ENCODE peak calls at places on chromosomes 6 and 20, in eight cellular contexts. A, Q, C, F, I, E, O and R are unnamed samples.

GRCh38 chr6:54861846-54862616 is 15.5 kb downstream of the FAM83B start:
- DNase-seq in C (no peak), Q (no peak), O (no peak), F (no peak), E (no peak), I (no peak), A (no peak), R (no peak)

GRCh38 chr6:40389176-40389767 is 197.9 kb downstream of the LRFN2 start:
- DNase-seq in F (no peak), I (no peak), Q (no peak), E (no peak), O (no peak), C (no peak), A (no peak), R (no peak)

GRCh38 chr6:135522975-135523692 is 25.6 kb upstream of the AHI1 start:
- DNase-seq in F (no peak), A (no peak), I (no peak), O (peak), C (peak), Q (no peak), E (no peak), R (peak)

GRCh38 chr6:53707108-53707897 is 41.7 kb upstream of the KLHL31 start:
- DNase-seq in I (no peak), Q (no peak), O (no peak), A (no peak), E (no peak), F (no peak), C (no peak), R (peak)

GRCh38 chr20:4130404-4131189 is 115.2 kb upstream of the RNF24 start:
- DNase-seq in A (no peak), Q (no peak), C (peak), O (peak), I (no peak), E (no peak), F (no peak), R (peak)

GRCh38 chr20:14838663-14839650 is 501.5 kb upstream of the FLRT3 start:
- DNase-seq in A (no peak), F (no peak), O (no peak), C (peak), E (no peak), Q (no peak), I (no peak), R (peak)

GRCh38 chr20:34083781-34084180 is 28.3 kb downstream of the EIF2S2 start:
- DNase-seq in E (no peak), O (no peak), C (no peak), F (no peak), A (no peak), I (no peak), Q (no peak), R (no peak)

GRCh38 chr6:73515204-73516101 is 5.4 kb downstream of the EEF1A1 start:
- DNase-seq in C (peak), O (peak), F (peak), I (no peak), E (peak), A (peak), Q (peak), R (peak)

GRCh38 chr6:39077882-39078594 is 29.5 kb downstream of the GLP1R start:
- DNase-seq in E (no peak), I (no peak), C (no peak), O (no peak), F (no peak), A (no peak), Q (no peak), R (no peak)

GRCh38 chr6:160147146-160147536 is 25.5 kb downstream of the SLC22A1 start:
- DNase-seq in O (no peak), F (no peak), E (no peak), Q (no peak), I (no peak), A (peak), C (no peak), R (no peak)

GRCh38 chr6:108914235-108915022 is 66.2 kb downstream of the ARMC2 start:
- DNase-seq in C (peak), A (no peak), O (no peak), F (no peak), E (no peak), I (no peak), Q (peak), R (peak)

GRCh38 chr6:167751579-167752115 is 75.1 kb upstream of the AFDN start:
- DNase-seq in C (no peak), F (peak), I (no peak), E (no peak), Q (no peak), O (no peak), A (peak), R (no peak)
- H3K4me3 ChIP-seq in C (no peak), F (no peak), I (no peak), E (no peak), Q (no peak), O (no peak), A (no peak), R (no peak)

GRCh38 chr6:169420912-169421543 is 167.4 kb upstream of the THBS2 start:
- DNase-seq in F (no peak), C (peak), I (no peak), Q (peak), A (no peak), O (no peak), E (no peak), R (no peak)
- TF ChIP-seq CTCF in F (no peak), C (peak), I (peak), Q (peak), A (no peak), O (no peak), E (peak), R (peak)

GRCh38 chr6:170279426-170279825 is 11.5 kb downstream of the DLL1 start:
- DNase-seq in A (peak), C (no peak), Q (no peak), F (no peak), O (no peak), I (no peak), E (no peak), R (no peak)

GRCh38 chr6:170281331-170282292 is 9.3 kb downstream of the DLL1 start:
- DNase-seq in F (no peak), A (peak), I (peak), Q (no peak), E (no peak), C (no peak), O (no peak), R (no peak)

GRCh38 chr6:170278743-170279094 is 12.2 kb downstream of the DLL1 start:
- DNase-seq in Q (no peak), E (no peak), C (no peak), F (no peak), O (no peak), A (peak), I (no peak), R (no peak)

GRCh38 chr6:170280689-170281045 is 10.2 kb downstream of the DLL1 start:
- DNase-seq in Q (no peak), O (no peak), A (no peak), F (no peak), I (no peak), E (no peak), C (no peak), R (no peak)

GRCh38 chr6:170279977-170280688 is 10.7 kb downstream of the DLL1 start:
- DNase-seq in A (peak), F (no peak), E (peak), Q (no peak), O (no peak), I (peak), C (peak), R (peak)
- H3K4me3 ChIP-seq in A (peak), F (peak), E (peak), Q (no peak), O (peak), I (peak), C (peak), R (peak)

GRCh38 chr6:51929934-51930574 is 157.4 kb downstream of the PKHD1 start:
- DNase-seq in C (no peak), F (no peak), I (no peak), E (no peak), A (no peak), Q (no peak), O (no peak), R (no peak)
- TF ChIP-seq CTCF in C (no peak), F (no peak), I (no peak), E (no peak), A (no peak), Q (no peak), O (no peak), R (no peak)

GRCh38 chr6:21970560-21970959 is 326.3 kb downstream of the PRL start:
- DNase-seq in O (no peak), I (no peak), E (no peak), A (no peak), F (no peak), Q (no peak), C (no peak), R (no peak)
- H3K4me3 ChIP-seq in O (no peak), I (no peak), E (no peak), A (no peak), F (no peak), Q (no peak), C (no peak), R (no peak)

GRCh38 chr20:58852559-58853271 is at the start of gene GNAS:
- DNase-seq in I (peak), A (no peak), O (peak), E (peak), C (peak), Q (peak), F (no peak), R (peak)
- TF ChIP-seq CTCF in I (peak), A (peak), O (peak), E (peak), C (peak), Q (peak), F (peak), R (peak)

DNA sequence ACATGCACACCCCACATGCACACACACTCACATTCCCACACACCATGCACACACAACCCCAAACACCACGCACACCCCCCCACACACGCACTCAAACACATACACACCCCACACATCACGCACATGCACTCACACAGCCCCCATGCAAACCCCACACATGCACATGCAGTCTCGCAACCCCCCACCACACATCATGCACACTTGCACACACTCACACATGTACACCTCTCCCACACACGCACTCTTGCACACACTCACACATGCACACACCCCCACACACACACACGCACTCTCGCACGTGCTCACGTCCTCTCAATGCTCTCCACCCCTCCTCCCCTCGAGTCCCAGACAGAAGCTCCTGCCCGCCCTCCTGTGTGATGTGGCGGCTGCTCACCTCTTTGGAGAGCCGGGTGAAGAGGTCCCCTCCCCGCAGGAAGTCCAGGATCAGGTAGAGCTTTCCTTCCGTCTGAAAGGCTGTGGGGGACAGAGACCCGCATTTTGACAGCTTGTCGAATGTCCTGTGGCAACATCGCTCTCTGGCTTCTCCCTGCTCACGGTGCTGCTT is 78.6 kb downstream of the RAMACL start:
- DNase-seq in F (peak), A (no peak), O (no peak), E (no peak), I (no peak), Q (peak), C (no peak), R (no peak)
- H3K4me3 ChIP-seq in F (no peak), A (no peak), O (no peak), E (no peak), I (no peak), Q (no peak), C (no peak), R (no peak)

GRCh38 chr20:32458837-32459220 is 100.7 kb downstream of the ASXL1 start:
- DNase-seq in E (no peak), F (no peak), Q (no peak), A (peak), C (no peak), O (no peak), I (no peak), R (no peak)

GRCh38 chr20:32457476-32457986 is 99.4 kb downstream of the ASXL1 start:
- DNase-seq in F (no peak), C (peak), Q (peak), I (peak), O (peak), E (peak), A (peak), R (peak)

GRCh38 chr20:32456869-32457421 is 98.8 kb downstream of the ASXL1 start:
- DNase-seq in C (peak), I (peak), F (no peak), O (peak), E (peak), Q (peak), A (no peak), R (peak)

GRCh38 chr20:32460231-32460630 is 102.1 kb downstream of the ASXL1 start:
- DNase-seq in A (peak), O (no peak), I (no peak), C (no peak), Q (no peak), F (no peak), E (no peak), R (no peak)

DNA sequence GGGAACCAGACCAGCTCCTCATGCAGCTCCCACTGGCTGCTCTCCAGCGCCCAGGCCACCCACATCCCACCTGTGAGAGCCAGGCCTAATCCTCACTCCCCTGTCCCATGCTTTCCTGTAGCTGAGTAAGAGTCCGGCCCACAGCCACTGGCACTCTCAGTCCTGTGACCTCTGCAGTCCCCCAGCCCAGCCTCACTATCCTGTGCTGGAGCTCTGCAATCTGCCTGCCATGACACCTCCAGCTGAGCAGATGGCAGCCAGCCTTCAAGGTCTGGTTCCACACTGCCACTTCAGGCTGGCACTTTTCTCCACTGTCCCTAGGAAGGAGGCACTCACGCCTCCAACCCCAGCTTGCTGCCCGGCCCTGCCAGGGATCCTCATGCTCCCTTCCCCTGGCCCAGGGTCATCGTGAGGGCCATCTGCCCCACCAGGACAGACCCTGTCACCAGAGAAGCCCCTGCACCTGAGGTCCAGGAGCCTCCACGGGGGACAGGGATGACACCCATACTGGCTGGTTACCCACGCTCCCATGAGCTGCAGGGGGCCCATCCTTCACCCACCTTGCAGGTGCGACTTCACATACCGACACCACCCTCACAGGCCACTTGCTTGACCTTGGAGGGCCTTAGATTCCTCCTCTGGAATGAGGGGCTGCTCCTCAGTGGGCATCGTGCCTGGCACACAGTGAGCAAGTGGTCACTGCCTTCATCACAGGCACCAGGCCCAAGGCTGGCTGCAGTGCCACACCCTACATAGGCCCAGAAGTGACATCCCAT is 100.1 kb downstream of the ASXL1 start:
- DNase-seq in F (no peak), E (no peak), Q (peak), C (no peak), O (no peak), A (peak), I (no peak), R (no peak)
- TF ChIP-seq CTCF in F (no peak), E (no peak), Q (no peak), C (no peak), O (no peak), A (no peak), I (no peak), R (no peak)

GRCh38 chr20:22577515-22578220 is 6.7 kb downstream of the FOXA2 start:
- DNase-seq in I (no peak), E (no peak), F (no peak), A (no peak), O (no peak), Q (peak), C (no peak), R (no peak)
- H3K4me3 ChIP-seq in I (no peak), E (no peak), F (no peak), A (no peak), O (no peak), Q (peak), C (no peak), R (no peak)